ENCODE peak calls at places on chromosomes 11 and 22, in ten cellular contexts. E is mesendoderm, L is endothelial cell of umbilical vein, G is keratinocyte, P is IMR-90, T is fibroblast of lung, K is mesenchymal stem cell, F is DND-41, H is neuronal stem cell, J is GM23248. A is an unnamed sample.

GRCh38 chr11:113249491-113249763 is 65.0 kb upstream of the TTC12 start:
- DNase-seq in E (peak; percentile 42), L (no peak), G (no peak), P (no peak), T (no peak), K (no peak), F (no peak), H (no peak), J (peak; percentile 43), A (no peak)

GRCh38 chr22:31344369-31345330 is 1.5 kb downstream of the PATZ1 start:
- DNase-seq in E (no peak), L (peak; percentile 60), G (no peak), P (peak; percentile 57), T (peak; percentile 62), K (peak; percentile 52), F (peak; percentile 54), H (peak; percentile 18), J (peak; percentile 50), A (peak; percentile 70)

GRCh38 chr11:48036011-48036410 is 55.7 kb downstream of the PTPRJ start:
- DNase-seq in E (peak; percentile 77), L (no peak), G (no peak), P (peak; percentile 31), T (peak; percentile 43), K (no peak), F (no peak), H (no peak), J (peak; percentile 37), A (no peak)

GRCh38 chr11:131584694-131585592 is 214.5 kb downstream of the NTM start:
- DNase-seq in E (peak; percentile 73), L (no peak), G (no peak), P (no peak), T (no peak), K (no peak), F (peak; percentile 42), H (no peak), J (no peak), A (no peak)

GRCh38 chr11:33970984-33971466 is 79.1 kb upstream of the LMO2 start:
- DNase-seq in E (peak; percentile 75), L (peak; percentile 72), G (no peak), P (peak; percentile 50), T (peak; percentile 47), K (peak; percentile 61), F (peak; percentile 6), H (peak; percentile 47), J (peak; percentile 83), A (peak; percentile 90)

GRCh38 chr11:58575377-58576020 is at the start of gene LPXN:
- DNase-seq in E (no peak), L (peak; percentile 13), G (peak; percentile 57), P (peak; percentile 63), T (peak; percentile 82), K (peak; percentile 18), F (peak; percentile 60), H (no peak), J (peak; percentile 95), A (no peak)

GRCh38 chr22:32802291-32802826 is 854 bp downstream of the TIMP3 start:
- DNase-seq in E (no peak), L (no peak), G (no peak), P (no peak), T (peak; percentile 48), K (no peak), F (no peak), H (no peak), J (peak; percentile 59), A (peak; percentile 78)

GRCh38 chr11:86582898-86583297 is 89.5 kb downstream of the ME3 start:
- DNase-seq in E (no peak), L (no peak), G (no peak), P (no peak), T (no peak), K (no peak), F (no peak), H (no peak), J (no peak), A (no peak)

GRCh38 chr11:106480581-106481185 is 403.2 kb downstream of the AASDHPPT start:
- DNase-seq in E (peak; percentile 73), L (no peak), G (no peak), P (peak; percentile 30), T (peak; percentile 86), K (no peak), F (no peak), H (no peak), J (no peak), A (no peak)

GRCh38 chr11:120386318-120386717 is 50.1 kb downstream of the ARHGEF12 start:
- DNase-seq in E (no peak), L (no peak), G (no peak), P (no peak), T (no peak), K (no peak), F (no peak), H (no peak), J (no peak), A (no peak)

GRCh38 chr22:30104501-30105156 is 24.4 kb downstream of the HORMAD2 start:
- DNase-seq in E (no peak), L (no peak), G (no peak), P (peak; percentile 54), T (peak; percentile 65), K (no peak), F (peak; percentile 57), H (no peak), J (peak; percentile 50), A (peak; percentile 45)

GRCh38 chr11:95884364-95884763 is 39.5 kb downstream of the MTMR2 start:
- DNase-seq in E (no peak), L (peak; percentile 73), G (peak; percentile 13), P (peak; percentile 63), T (peak; percentile 87), K (peak; percentile 47), F (no peak), H (no peak), J (peak; percentile 67), A (no peak)

GRCh38 chr11:103537904-103538502 is 428.8 kb downstream of the DYNC2H1 start:
- DNase-seq in E (peak; percentile 37), L (peak; percentile 54), G (no peak), P (peak; percentile 47), T (no peak), K (peak; percentile 26), F (no peak), H (no peak), J (peak; percentile 65), A (no peak)

GRCh38 chr22:50269573-50270301 is 443 bp downstream of the MAPK11 start:
- DNase-seq in E (no peak), L (peak; percentile 51), G (no peak), P (peak; percentile 31), T (peak; percentile 67), K (peak; percentile 33), F (peak; percentile 70), H (no peak), J (peak; percentile 73), A (peak; percentile 98)

GRCh38 chr22:50272103-50272782 is 2.1 kb upstream of the MAPK11 start:
- DNase-seq in E (peak; percentile 52), L (no peak), G (no peak), P (peak; percentile 13), T (peak; percentile 19), K (no peak), F (no peak), H (peak; percentile 24), J (no peak), A (no peak)

GRCh38 chr22:50271519-50271970 is 1.4 kb upstream of the MAPK11 start:
- DNase-seq in E (peak; percentile 77), L (peak; percentile 47), G (no peak), P (peak; percentile 38), T (peak; percentile 63), K (peak; percentile 69), F (peak; percentile 64), H (peak; percentile 89), J (peak; percentile 77), A (peak; percentile 99)

GRCh38 chr22:50270302-50271010 is at the start of gene MAPK11:
- DNase-seq in E (peak; percentile 73), L (peak; percentile 61), G (no peak), P (peak; percentile 61), T (peak; percentile 72), K (peak; percentile 81), F (peak; percentile 79), H (peak; percentile 82), J (peak; percentile 82), A (peak; percentile 99)

GRCh38 chr22:50271011-50271394 is 823 bp upstream of the MAPK11 start:
- DNase-seq in E (no peak), L (no peak), G (no peak), P (no peak), T (no peak), K (no peak), F (no peak), H (peak; percentile 51), J (no peak), A (no peak)
- H3K4me1 ChIP-seq in E (no peaks in the 10 kb centered on the region), L (peaks cover 12% of the 10 kb centered on the region), G (peaks cover 20% of the 10 kb centered on the region), P (peaks cover 13% of the 10 kb centered on the region), T (peaks cover 10% of the 10 kb centered on the region), K (peaks cover 43% of the 10 kb centered on the region), F (peaks cover 28% of the 10 kb centered on the region), H (peaks cover 26% of the 10 kb centered on the region), J (peaks cover 7% of the 10 kb centered on the region), A (peaks cover 11% of the 10 kb centered on the region)

DNA sequence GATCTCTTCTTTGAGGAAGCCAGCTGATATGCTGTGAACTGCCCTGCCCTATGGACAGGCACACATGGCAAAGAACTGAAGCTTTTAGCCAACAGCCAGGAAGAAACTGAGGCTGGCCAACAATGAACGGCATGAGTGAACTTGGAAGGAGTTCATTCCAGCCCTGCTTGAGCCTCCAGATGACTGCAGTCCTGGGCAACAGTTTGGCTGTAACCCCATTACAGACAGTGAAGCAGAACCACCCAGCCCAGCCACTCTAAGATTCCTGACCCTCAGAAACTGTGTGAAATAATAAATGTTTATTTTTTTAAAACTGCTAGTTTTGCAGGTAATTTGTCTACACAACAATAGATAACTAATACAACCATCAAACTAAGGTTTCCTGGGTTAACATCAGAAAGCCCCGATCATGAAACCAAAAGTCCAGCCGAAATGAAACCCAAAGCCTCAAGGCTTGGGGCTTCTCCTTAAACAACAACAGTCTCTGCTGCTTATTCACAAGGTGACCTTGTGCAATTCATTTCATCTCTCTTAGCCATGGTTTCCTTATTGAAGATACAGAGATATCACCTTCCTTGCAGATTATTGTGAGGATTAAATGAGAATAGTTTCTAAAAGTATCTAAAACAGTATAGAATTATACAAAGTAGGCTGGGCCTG is 31.4 kb downstream of the PAK1 start:
- DNase-seq in E (no peak), L (no peak), G (no peak), P (no peak), T (no peak), K (no peak), F (no peak), H (no peak), J (no peak), A (no peak)
- H3K27ac ChIP-seq in E (no peak overlapping the region), L (no peak overlapping the region), G (no peak overlapping the region), P (no peak overlapping the region), T (no peak overlapping the region), K (no peak overlapping the region), F (no peak overlapping the region), H (no peak overlapping the region), J (no peak overlapping the region), A (no peak overlapping the region)

GRCh38 chr11:88345949-88346348 is 8.4 kb upstream of the CTSC start:
- DNase-seq in E (no peak), L (no peak), G (no peak), P (no peak), T (no peak), K (no peak), F (no peak), H (no peak), J (no peak), A (no peak)
- H3K4me2 ChIP-seq in E (no peak overlapping the region), L (no peak overlapping the region), G (no peak overlapping the region), P (no peak overlapping the region), T (no peak overlapping the region), K (no peak overlapping the region), F (no peak overlapping the region), H (no peak overlapping the region), J (no peak overlapping the region), A (no peak overlapping the region)

DNA sequence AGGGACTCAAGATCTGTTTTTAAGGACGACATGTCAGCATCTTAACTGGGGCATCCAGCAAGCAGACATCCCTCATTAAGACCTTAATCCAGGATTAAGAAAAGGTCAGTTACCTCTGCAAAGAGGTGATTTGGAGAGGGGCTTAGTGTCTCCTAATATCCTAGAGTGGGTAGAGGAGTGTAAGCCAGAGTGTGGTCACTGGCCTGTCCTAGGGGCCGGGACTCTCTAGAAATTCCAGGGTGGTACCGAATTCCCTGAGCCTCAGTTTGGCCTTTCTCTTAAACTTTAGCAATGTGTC is 103.9 kb downstream of the SCN3B start:
- DNase-seq in E (no peak), L (no peak), G (no peak), P (no peak), T (no peak), K (no peak), F (no peak), H (no peak), J (no peak), A (no peak)
- H3K4me1 ChIP-seq in E (no peaks in the 10 kb centered on the region), L (no peaks in the 10 kb centered on the region), G (no peaks in the 10 kb centered on the region), P (peaks cover 9% of the 10 kb centered on the region), T (peaks cover 3% of the 10 kb centered on the region), K (peaks cover 2% of the 10 kb centered on the region), F (no peaks in the 10 kb centered on the region), H (peaks cover 15% of the 10 kb centered on the region), J (peaks cover 35% of the 10 kb centered on the region), A (peaks cover 31% of the 10 kb centered on the region)

A was measured in osteoblast.